ENCODE peak calls at places on chromosome 7, in seven cellular contexts. U is CD4-positive, alpha-beta T cell; V is left ventricle myocardium inferior; S is right lobe of liver; E is OCI-LY7; W is HepG2; I is heart left ventricle. F is an unnamed sample.

GRCh38 chr7:114819629-114820362 is 102.1 kb upstream of the MDFIC start:
- DNase-seq in V (no peak), I (no peak), W (peak; percentile 4), S (no peak), E (no peak), U (no peak), F (peak; percentile 66)

GRCh38 chr7:2460641-2461040 is 15.6 kb downstream of the GRIFIN start:
- DNase-seq in U (no peak), I (no peak), V (no peak), W (no peak), S (no peak), E (no peak), F (no peak)

GRCh38 chr7:149071641-149072437 is 18.7 kb downstream of the ZNF786 start:
- DNase-seq in W (no peak), S (peak; percentile 24), V (peak; percentile 23), U (peak; percentile 25), E (no peak), I (peak; percentile 13), F (no peak)

GRCh38 chr7:155645652-155646051 is 1.2 kb downstream of the RBM33 start:
- DNase-seq in E (no peak), U (no peak), S (no peak), W (no peak), I (no peak), V (no peak), F (no peak)

GRCh38 chr7:99707096-99707495 is 27.3 kb upstream of the CYP3A5 start:
- DNase-seq in U (no peak), V (no peak), I (no peak), S (no peak), E (no peak), W (no peak), F (no peak)

GRCh38 chr7:37732880-37733279 is 49.3 kb downstream of the GPR141 start:
- DNase-seq in W (no peak), I (no peak), E (no peak), U (no peak), V (no peak), S (no peak), F (no peak)

GRCh38 chr7:24602860-24603456 is 29.7 kb downstream of the PALS2 start:
- DNase-seq in W (no peak), I (no peak), S (no peak), U (no peak), V (no peak), E (no peak), F (no peak)

GRCh38 chr7:68715907-68716306 is 882.4 kb upstream of the AUTS2 start:
- DNase-seq in V (no peak), E (no peak), I (no peak), U (no peak), S (no peak), W (no peak), F (no peak)

GRCh38 chr7:50208335-50208982 is 96.1 kb upstream of the IKZF1 start:
- DNase-seq in U (no peak), I (no peak), V (no peak), E (no peak), S (no peak), W (no peak), F (no peak)

GRCh38 chr7:1569833-1570632 is at the start of gene PSMG3:
- DNase-seq in U (peak; percentile 83), W (peak; percentile 78), S (peak; percentile 94), E (peak; percentile 94), I (peak; percentile 92), V (peak; percentile 92), F (no peak)

GRCh38 chr7:44959433-44959951 is 19.3 kb downstream of the MYO1G start:
- DNase-seq in E (no peak), S (no peak), W (no peak), V (no peak), U (no peak), I (no peak), F (no peak)

GRCh38 chr7:138752568-138753518 is 45.0 kb upstream of the TMEM213 start:
- DNase-seq in E (peak; percentile 49), I (peak; percentile 28), S (peak; percentile 85), W (peak; percentile 92), U (peak; percentile 88), V (peak; percentile 14), F (no peak)

GRCh38 chr7:1736469-1736817 is 66.4 kb downstream of the ELFN1 start:
- DNase-seq in V (no peak), S (no peak), U (no peak), W (no peak), E (no peak), I (no peak), F (no peak)

GRCh38 chr7:129095258-129095657 is 40.3 kb upstream of the TNPO3 start:
- DNase-seq in I (no peak), S (no peak), U (peak; percentile 0), E (peak; percentile 92), V (no peak), W (no peak), F (no peak)

GRCh38 chr7:112487457-112487856 is 6.7 kb downstream of the LSMEM1 start:
- DNase-seq in V (no peak), E (no peak), U (no peak), S (no peak), I (no peak), W (no peak), F (no peak)
- H3K27ac ChIP-seq in V (no peak overlapping the region), E (no peak overlapping the region), U (no peak overlapping the region), S (no peak overlapping the region), I (no peak overlapping the region), W (no peak overlapping the region), F (no peak overlapping the region)

DNA sequence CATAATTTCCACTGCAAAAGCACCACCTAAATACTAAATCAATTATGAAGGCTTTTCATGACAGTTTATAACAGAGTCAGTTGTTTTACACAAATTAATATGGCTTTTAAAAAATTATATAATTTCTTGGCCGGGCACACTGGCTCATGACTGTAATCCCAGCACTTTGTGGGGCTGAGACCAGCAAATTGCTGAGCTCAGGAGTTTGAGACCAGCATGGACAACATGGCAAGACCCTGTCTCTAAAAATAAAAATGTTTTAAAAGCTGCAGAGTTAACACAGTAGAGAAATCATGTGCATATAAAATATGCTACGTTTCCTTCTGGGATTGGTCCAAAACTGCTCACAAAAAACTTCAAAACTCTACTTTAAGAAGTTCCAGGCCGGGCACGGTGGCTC is 43.6 kb upstream of the EIF4H start:
- DNase-seq in U (no peak), W (no peak), V (no peak), E (no peak), S (no peak), I (no peak), F (no peak)
- H3K27ac ChIP-seq in U (no peak overlapping the region), W (no peak overlapping the region), V (no peak overlapping the region), E (no peak overlapping the region), S (no peak overlapping the region), I (no peak overlapping the region), F (no peak overlapping the region)

GRCh38 chr7:28904539-28905143 is 53.5 kb downstream of the TRIL start:
- DNase-seq in I (no peak), V (no peak), E (no peak), W (no peak), S (no peak), U (no peak), F (no peak)

GRCh38 chr7:28900311-28900710 is 57.8 kb downstream of the TRIL start:
- DNase-seq in S (no peak), V (no peak), I (no peak), U (no peak), E (no peak), W (no peak), F (no peak)

GRCh38 chr7:28908775-28909174 is 49.4 kb downstream of the TRIL start:
- DNase-seq in V (no peak), E (no peak), S (no peak), I (no peak), W (no peak), U (no peak), F (no peak)

DNA sequence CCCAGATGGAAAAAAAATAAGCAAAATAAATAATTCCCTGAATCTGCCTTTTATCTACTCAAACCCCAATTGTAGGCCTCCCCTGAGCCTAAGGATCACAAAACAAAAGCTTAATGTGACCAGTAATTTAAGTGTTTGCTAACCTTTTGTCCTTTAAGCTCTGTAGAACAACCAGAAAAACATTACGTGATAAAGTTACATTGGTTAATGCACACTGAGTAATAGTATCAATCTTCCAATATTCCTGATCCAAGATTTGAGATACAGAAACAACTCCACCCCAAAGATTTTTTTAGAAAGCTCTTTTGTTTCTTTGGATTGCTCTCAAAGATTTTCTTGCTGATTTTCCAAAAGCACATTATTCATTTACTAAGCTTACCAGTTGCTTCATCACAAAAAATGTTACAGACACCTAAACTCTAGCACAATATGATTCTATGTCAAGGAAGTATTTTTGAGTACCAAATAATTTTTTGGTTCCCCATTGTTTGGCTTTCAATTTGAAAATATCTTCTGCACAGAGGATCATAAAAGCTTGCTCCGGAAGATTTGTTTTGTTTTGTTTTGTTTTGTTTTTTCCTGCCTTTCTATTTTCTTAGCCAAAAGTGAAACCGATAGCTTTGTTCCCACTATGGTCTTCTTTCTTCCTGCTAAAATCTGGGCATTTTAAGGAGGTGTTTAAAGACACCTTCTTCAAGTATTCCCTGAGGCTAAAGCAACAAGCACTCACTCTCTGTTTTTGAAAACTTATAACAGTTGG is 54.2 kb downstream of the TRIL start:
- DNase-seq in U (no peak), S (no peak), E (no peak), W (no peak), V (no peak), I (no peak), F (no peak)
- H3K27ac ChIP-seq in U (no peak overlapping the region), S (peak overlapping the region; percentile 55), E (no peak overlapping the region), W (no peak overlapping the region), V (no peak overlapping the region), I (no peak overlapping the region), F (no peak overlapping the region)

GRCh38 chr7:47636111-47636692 is 54.3 kb upstream of the TNS3 start:
- DNase-seq in U (no peak), W (peak; percentile 41), I (no peak), V (peak; percentile 32), S (no peak), E (no peak), F (no peak)

GRCh38 chr7:47635091-47636090 is 53.5 kb upstream of the TNS3 start:
- DNase-seq in E (no peak), W (peak; percentile 57), I (no peak), U (no peak), S (peak; percentile 80), V (no peak), F (no peak)

GRCh38 chr7:47634273-47634672 is 52.4 kb upstream of the TNS3 start:
- DNase-seq in W (no peak), E (no peak), V (no peak), U (no peak), S (no peak), I (no peak), F (no peak)

GRCh38 chr7:47638679-47639306 is 56.9 kb upstream of the TNS3 start:
- DNase-seq in W (peak; percentile 71), I (no peak), U (no peak), E (no peak), V (no peak), S (no peak), F (no peak)

GRCh38 chr7:47636693-47637175 is 54.8 kb upstream of the TNS3 start:
- DNase-seq in V (peak; percentile 33), U (no peak), S (no peak), I (no peak), E (no peak), W (no peak), F (no peak)
- H3K27ac ChIP-seq in V (peak overlapping the region; percentile 69), U (no peak overlapping the region), S (no peak overlapping the region), I (peak overlapping the region; percentile 9), E (no peak overlapping the region), W (no peak overlapping the region), F (no peak overlapping the region)

F was measured in SK-N-MC.